ENCODE peak calls at places on chromosomes 2 and 18, in ten cellular contexts. N is right lobe of liver; G is activated CD8-positive, alpha-beta memory T cell treated with anti-CD3 and anti-CD28 coated beads for 48 hours; P is BJ; V is activated CD4-positive, alpha-beta T cell treated with anti-CD3 and anti-CD28 coated beads, Interleukin-2, amount 10 ng/mL, durations not matched to agents 7 days and 5 days; Y is A673; J is OCI-M1; D is GDM1; B is EL; W is body of pancreas. M is an unnamed sample.
A peak's percentile ranks its signal among the peaks of the same experiment; 100 is the strongest.

GRCh38 chr2:85710687-85711577 is 16.8 kb downstream of the GNLY start:
- DNase-seq in D (no peak), W (no peak), B (no peak), V (no peak), G (no peak), J (no peak), P (no peak), N (no peak), Y (no peak), M (no peak)

GRCh38 chr2:45964945-45965344 is 313.5 kb downstream of the PRKCE start:
- DNase-seq in Y (peak; percentile 51), P (no peak), B (no peak), N (no peak), W (no peak), D (no peak), G (no peak), V (no peak), J (no peak), M (no peak)

GRCh38 chr18:54888933-54889332 is 60.7 kb downstream of the RAB27B start:
- DNase-seq in W (no peak), Y (no peak), B (peak; percentile 50), V (no peak), P (peak; percentile 45), N (no peak), J (no peak), G (no peak), D (no peak), M (no peak)

GRCh38 chr2:215850380-215850779 is 163.0 kb downstream of the MREG start:
- DNase-seq in V (no peak), G (no peak), J (no peak), Y (no peak), D (no peak), N (no peak), W (no peak), B (no peak), P (no peak), M (no peak)

GRCh38 chr2:181106229-181106628 is 125.8 kb downstream of the UBE2E3 start:
- DNase-seq in Y (peak; percentile 4), J (no peak), B (peak; percentile 27), D (no peak), P (no peak), W (no peak), G (no peak), N (no peak), V (no peak), M (no peak)

GRCh38 chr2:30359644-30360167 is 87.3 kb upstream of the LCLAT1 start:
- DNase-seq in G (no peak), J (no peak), N (peak; percentile 55), Y (no peak), P (no peak), V (no peak), B (no peak), D (no peak), W (peak; percentile 56), M (no peak)

GRCh38 chr2:156037472-156037871 is 295.0 kb downstream of the NR4A2 start:
- DNase-seq in W (no peak), P (no peak), D (no peak), B (no peak), Y (no peak), J (no peak), G (no peak), N (no peak), V (no peak), M (no peak)

GRCh38 chr18:7872569-7872968 is 305.5 kb downstream of the PTPRM start:
- DNase-seq in G (no peak), P (peak; percentile 19), W (no peak), N (no peak), Y (no peak), J (peak; percentile 22), D (no peak), V (no peak), B (peak; percentile 74), M (no peak)

GRCh38 chr2:77999376-77999775 is 477.2 kb upstream of the LRRTM4 start:
- DNase-seq in N (no peak), D (no peak), Y (no peak), B (no peak), J (peak; percentile 1), V (no peak), G (no peak), P (no peak), W (no peak), M (no peak)

GRCh38 chr2:165833156-165833555 is 39.1 kb upstream of the GALNT3 start:
- DNase-seq in W (no peak), D (no peak), G (no peak), B (peak; percentile 68), J (no peak), P (peak; percentile 35), V (no peak), N (no peak), Y (peak; percentile 6), M (no peak)

GRCh38 chr2:146777181-146777580 is 1067.6 kb upstream of the ACVR2A start:
- DNase-seq in J (no peak), W (no peak), D (no peak), B (no peak), G (no peak), Y (no peak), N (no peak), P (no peak), V (no peak), M (no peak)

GRCh38 chr2:94890234-94890633 is 19.0 kb downstream of the TEKT4 start:
- DNase-seq in N (no peak), P (no peak), B (no peak), V (no peak), J (no peak), G (no peak), Y (no peak), W (no peak), D (no peak), M (no peak)

GRCh38 chr2:9779572-9780264 is 63.6 kb upstream of the TAF1B start:
- DNase-seq in D (no peak), Y (no peak), J (no peak), B (no peak), P (no peak), V (peak; percentile 69), W (no peak), N (no peak), G (no peak), M (no peak)

GRCh38 chr18:10376735-10377134 is 77.7 kb upstream of the APCDD1 start:
- DNase-seq in Y (no peak), B (no peak), N (no peak), W (no peak), V (no peak), G (no peak), D (no peak), J (no peak), P (peak; percentile 27), M (no peak)

GRCh38 chr2:12613137-12613912 is 103.4 kb upstream of the TRIB2 start:
- DNase-seq in P (no peak), D (no peak), J (no peak), Y (peak; percentile 55), N (no peak), G (no peak), W (no peak), V (no peak), B (no peak), M (no peak)

GRCh38 chr2:11582526-11583202 is 48.8 kb downstream of the GREB1 start:
- DNase-seq in P (no peak), J (peak; percentile 81), G (peak; percentile 26), W (peak; percentile 69), N (peak; percentile 69), V (peak; percentile 61), Y (peak; percentile 81), B (peak; percentile 67), D (peak; percentile 9), M (peak; percentile 39)

GRCh38 chr18:78448106-78448505 is 531.5 kb upstream of the SALL3 start:
- DNase-seq in B (no peak), G (no peak), N (no peak), V (no peak), W (no peak), J (no peak), D (no peak), Y (no peak), P (no peak), M (no peak)

GRCh38 chr2:205835982-205836381 is 153.7 kb downstream of the NRP2 start:
- DNase-seq in B (no peak), N (no peak), J (no peak), Y (no peak), G (no peak), D (no peak), W (no peak), P (no peak), V (no peak), M (no peak)

GRCh38 chr2:40556739-40557138 is 104.8 kb upstream of the SLC8A1 start:
- DNase-seq in P (no peak), Y (no peak), B (no peak), N (no peak), J (no peak), D (no peak), W (no peak), V (no peak), G (no peak), M (no peak)